ENCODE peak calls at places on chromosomes 13 and 19, in five cellular contexts. One of them, this sample, is unnamed.

GRCh38 chr13:50512602-50513527 is 330.6 kb downstream of the DLEU7 start:
- DNase-seq in cardiac fibroblast: peak
- DNase-seq in M059J: peak
- DNase-seq in naive thymus-derived CD4-positive, alpha-beta T cell: peak
- DNase-seq in NCI-H1930: no peak
- DNase-seq in this sample: no peak

GRCh38 chr19:3793799-3794198 is 7.6 kb upstream of the MATK start:
- DNase-seq in cardiac fibroblast: no peak
- DNase-seq in M059J: no peak
- DNase-seq in naive thymus-derived CD4-positive, alpha-beta T cell: no peak
- DNase-seq in NCI-H1930: no peak
- DNase-seq in this sample: no peak

GRCh38 chr19:14078406-14078805 is 5.8 kb downstream of the MISP3 start:
- DNase-seq in cardiac fibroblast: peak
- DNase-seq in M059J: no peak
- DNase-seq in naive thymus-derived CD4-positive, alpha-beta T cell: no peak
- DNase-seq in NCI-H1930: no peak
- DNase-seq in this sample: no peak

GRCh38 chr13:100694722-100695644 is 20.4 kb upstream of the TMTC4 start:
- DNase-seq in cardiac fibroblast: peak
- DNase-seq in M059J: peak
- DNase-seq in naive thymus-derived CD4-positive, alpha-beta T cell: no peak
- DNase-seq in NCI-H1930: no peak
- DNase-seq in this sample: no peak

GRCh38 chr19:7506385-7507328 is 9.2 kb upstream of the ZNF358 start:
- DNase-seq in cardiac fibroblast: peak
- DNase-seq in M059J: peak
- DNase-seq in naive thymus-derived CD4-positive, alpha-beta T cell: peak
- DNase-seq in NCI-H1930: peak
- DNase-seq in this sample: peak

GRCh38 chr13:72652681-72653080 is 74.7 kb downstream of the MZT1 start:
- DNase-seq in cardiac fibroblast: peak
- DNase-seq in M059J: peak
- DNase-seq in naive thymus-derived CD4-positive, alpha-beta T cell: no peak
- DNase-seq in NCI-H1930: no peak
- DNase-seq in this sample: no peak

GRCh38 chr13:51959773-51960172 is 51.5 kb downstream of the ATP7B start:
- DNase-seq in cardiac fibroblast: no peak
- DNase-seq in M059J: no peak
- DNase-seq in naive thymus-derived CD4-positive, alpha-beta T cell: no peak
- DNase-seq in NCI-H1930: no peak
- DNase-seq in this sample: no peak

GRCh38 chr19:50728084-50728737 is 5.0 kb downstream of the CLEC11A start:
- DNase-seq in cardiac fibroblast: peak
- DNase-seq in M059J: no peak
- DNase-seq in naive thymus-derived CD4-positive, alpha-beta T cell: peak
- DNase-seq in NCI-H1930: peak
- DNase-seq in this sample: no peak

GRCh38 chr19:34201133-34201532 is 28.8 kb downstream of the LSM14A start:
- DNase-seq in cardiac fibroblast: no peak
- DNase-seq in M059J: no peak
- DNase-seq in naive thymus-derived CD4-positive, alpha-beta T cell: no peak
- DNase-seq in NCI-H1930: no peak
- DNase-seq in this sample: no peak

GRCh38 chr19:36120092-36120983 is 5.1 kb downstream of the TBCB start:
- DNase-seq in cardiac fibroblast: no peak
- DNase-seq in M059J: peak
- DNase-seq in naive thymus-derived CD4-positive, alpha-beta T cell: no peak
- DNase-seq in NCI-H1930: no peak
- DNase-seq in this sample: no peak

GRCh38 chr13:109369357-109370052 is 416.9 kb downstream of the IRS2 start:
- DNase-seq in cardiac fibroblast: no peak
- DNase-seq in M059J: no peak
- DNase-seq in naive thymus-derived CD4-positive, alpha-beta T cell: no peak
- DNase-seq in NCI-H1930: no peak
- DNase-seq in this sample: no peak

GRCh38 chr19:30293051-30293785 is 79.0 kb upstream of the ZNF536 start:
- DNase-seq in cardiac fibroblast: no peak
- DNase-seq in M059J: no peak
- DNase-seq in naive thymus-derived CD4-positive, alpha-beta T cell: no peak
- DNase-seq in NCI-H1930: no peak
- DNase-seq in this sample: no peak

GRCh38 chr19:53991224-53992113 is at the start of gene CACNG6:
- DNase-seq in cardiac fibroblast: peak
- DNase-seq in M059J: peak
- DNase-seq in naive thymus-derived CD4-positive, alpha-beta T cell: no peak
- DNase-seq in NCI-H1930: peak
- DNase-seq in this sample: peak

GRCh38 chr13:27011661-27012060 is 159.9 kb downstream of the USP12 start:
- DNase-seq in cardiac fibroblast: no peak
- DNase-seq in M059J: no peak
- DNase-seq in naive thymus-derived CD4-positive, alpha-beta T cell: no peak
- DNase-seq in NCI-H1930: no peak
- DNase-seq in this sample: no peak

GRCh38 chr13:92805766-92806165 is 420.8 kb upstream of the GPC6 start:
- DNase-seq in cardiac fibroblast: no peak
- DNase-seq in M059J: no peak
- DNase-seq in naive thymus-derived CD4-positive, alpha-beta T cell: no peak
- DNase-seq in NCI-H1930: no peak
- DNase-seq in this sample: no peak

GRCh38 chr13:101332583-101332982 is 83.7 kb downstream of the NALCN start:
- DNase-seq in cardiac fibroblast: no peak
- DNase-seq in M059J: no peak
- DNase-seq in naive thymus-derived CD4-positive, alpha-beta T cell: no peak
- DNase-seq in NCI-H1930: no peak
- DNase-seq in this sample: no peak

GRCh38 chr13:52159159-52159982 is at the start of gene NEK3:
- DNase-seq in cardiac fibroblast: peak
- DNase-seq in M059J: peak
- DNase-seq in naive thymus-derived CD4-positive, alpha-beta T cell: peak
- DNase-seq in NCI-H1930: peak
- DNase-seq in this sample: no peak

GRCh38 chr19:19098703-19099632 is 35.2 kb downstream of the SLC25A42 start:
- DNase-seq in cardiac fibroblast: no peak
- DNase-seq in M059J: no peak
- DNase-seq in naive thymus-derived CD4-positive, alpha-beta T cell: no peak
- DNase-seq in NCI-H1930: no peak
- DNase-seq in this sample: peak

GRCh38 chr19:10431943-10432735 is 11.8 kb downstream of the PDE4A start:
- DNase-seq in cardiac fibroblast: peak
- DNase-seq in M059J: peak
- DNase-seq in naive thymus-derived CD4-positive, alpha-beta T cell: peak
- DNase-seq in NCI-H1930: no peak
- DNase-seq in this sample: peak

GRCh38 chr13:50230365-50230978 is 215.2 kb downstream of the KCNRG start:
- DNase-seq in cardiac fibroblast: peak
- DNase-seq in M059J: peak
- DNase-seq in naive thymus-derived CD4-positive, alpha-beta T cell: no peak
- DNase-seq in NCI-H1930: no peak
- DNase-seq in this sample: peak

GRCh38 chr19:1914826-1915341 is 9.7 kb downstream of the ADAT3 start:
- DNase-seq in cardiac fibroblast: no peak
- DNase-seq in M059J: no peak
- DNase-seq in naive thymus-derived CD4-positive, alpha-beta T cell: no peak
- DNase-seq in NCI-H1930: no peak
- DNase-seq in this sample: no peak